ENCODE peak calls at places on chromosome 4, in seven cellular contexts. M is GM12892, V is H1, I is HepG2, D is K562, Z is GM12878, X is SK-N-SH. Y is an unnamed sample.

GRCh38 chr4:121272526-121272925 is 108.3 kb downstream of the QRFPR start:
- DNase-seq in M (no peak), V (no peak), I (no peak), D (peak; percentile 9), Z (no peak), X (no peak), Y (no peak)

GRCh38 chr4:13544556-13545393 is 467 bp upstream of the NKX3-2 start:
- DNase-seq in M (peak; percentile 44), V (peak; percentile 91), I (peak; percentile 66), D (peak; percentile 95), Z (no peak), X (peak; percentile 87), Y (no peak)

GRCh38 chr4:88007304-88008132 is at the start of gene PKD2:
- DNase-seq in M (peak; percentile 72), V (no peak), I (no peak), D (peak; percentile 83), Z (no peak), X (peak; percentile 96), Y (peak; percentile 84)

GRCh38 chr4:123616970-123617392 is 220.4 kb downstream of the SPRY1 start:
- DNase-seq in M (no peak), V (no peak), I (no peak), D (no peak), Z (no peak), X (peak; percentile 34), Y (no peak)

GRCh38 chr4:95415346-95415771 is 133.4 kb downstream of the UNC5C start:
- DNase-seq in M (no peak), V (no peak), I (no peak), D (no peak), Z (no peak), X (no peak), Y (no peak)

GRCh38 chr4:9859774-9860173 is 78.3 kb downstream of the DRD5 start:
- DNase-seq in M (no peak), V (no peak), I (no peak), D (no peak), Z (no peak), X (no peak), Y (no peak)

GRCh38 chr4:3388461-3389185 is 53.1 kb upstream of the HGFAC start:
- DNase-seq in M (no peak), V (no peak), I (no peak), D (no peak), Z (peak; percentile 77), X (peak; percentile 39), Y (no peak)

GRCh38 chr4:168881754-168882153 is 128.3 kb downstream of the CBR4 start:
- DNase-seq in M (no peak), V (no peak), I (no peak), D (no peak), Z (no peak), X (no peak), Y (no peak)

GRCh38 chr4:168710353-168710946 is 213.6 kb downstream of the PALLD start:
- DNase-seq in M (no peak), V (no peak), I (peak; percentile 18), D (no peak), Z (no peak), X (peak; percentile 22), Y (no peak)

GRCh38 chr4:124060261-124060918 is 652.1 kb downstream of the ANKRD50 start:
- DNase-seq in M (no peak), V (no peak), I (no peak), D (no peak), Z (peak; percentile 1), X (peak; percentile 11), Y (no peak)

GRCh38 chr4:123352240-123352945 is 44.2 kb upstream of the SPRY1 start:
- DNase-seq in M (no peak), V (no peak), I (no peak), D (no peak), Z (no peak), X (no peak), Y (no peak)

GRCh38 chr4:137531951-137532868 is at the start of gene PCDH18:
- DNase-seq in M (no peak), V (peak; percentile 54), I (no peak), D (no peak), Z (peak; percentile 15), X (peak; percentile 59), Y (no peak)

GRCh38 chr4:8402181-8402597 is 38.3 kb downstream of the ACOX3 start:
- DNase-seq in M (no peak), V (no peak), I (no peak), D (no peak), Z (no peak), X (no peak), Y (no peak)

GRCh38 chr4:138405439-138405838 is 163.3 kb upstream of the SLC7A11 start:
- DNase-seq in M (no peak), V (no peak), I (no peak), D (no peak), Z (peak; percentile 46), X (no peak), Y (no peak)

GRCh38 chr4:83846193-83846830 is 310.4 kb downstream of the GPAT3 start:
- DNase-seq in M (no peak), V (no peak), I (no peak), D (no peak), Z (no peak), X (no peak), Y (no peak)

GRCh38 chr4:56512166-56512565 is 6.6 kb downstream of the ARL9 start:
- DNase-seq in M (no peak), V (no peak), I (no peak), D (peak; percentile 35), Z (no peak), X (no peak), Y (no peak)

GRCh38 chr4:99606716-99607115 is 32.1 kb downstream of the MTTP start:
- DNase-seq in M (no peak), V (no peak), I (no peak), D (no peak), Z (no peak), X (no peak), Y (no peak)

GRCh38 chr4:6875431-6875831 is 34.2 kb upstream of the TBC1D14 start:
- DNase-seq in M (no peak), V (no peak), I (no peak), D (no peak), Z (no peak), X (no peak), Y (no peak)

GRCh38 chr4:153347117-153347516 is 2.6 kb downstream of the MND1 start:
- DNase-seq in M (no peak), V (no peak), I (no peak), D (no peak), Z (no peak), X (no peak), Y (no peak)

GRCh38 chr4:20020049-20020448 is 231.7 kb upstream of the SLIT2 start:
- DNase-seq in M (no peak), V (no peak), I (no peak), D (no peak), Z (no peak), X (no peak), Y (no peak)

GRCh38 chr4:15354358-15354757 is 73.5 kb upstream of the C1QTNF7 start:
- DNase-seq in M (no peak), V (no peak), I (no peak), D (no peak), Z (no peak), X (no peak), Y (no peak)

GRCh38 chr4:96407651-96408342 is 567.9 kb downstream of the PDHA2 start:
- DNase-seq in M (no peak), V (no peak), I (no peak), D (no peak), Z (no peak), X (no peak), Y (no peak)

GRCh38 chr4:141124224-141124623 is 9.0 kb downstream of the RNF150 start:
- DNase-seq in M (no peak), V (no peak), I (no peak), D (no peak), Z (no peak), X (no peak), Y (no peak)

GRCh38 chr4:2829933-2830451 is 13.7 kb upstream of the ADD1 start:
- DNase-seq in M (peak; percentile 13), V (no peak), I (no peak), D (no peak), Z (no peak), X (peak; percentile 19), Y (peak; percentile 2)

GRCh38 chr4:38710053-38710452 is 46.1 kb downstream of the KLF3 start:
- DNase-seq in M (no peak), V (no peak), I (no peak), D (no peak), Z (peak; percentile 15), X (no peak), Y (no peak)

GRCh38 chr4:152590179-152591031 is 54.5 kb upstream of the FBXW7 start:
- DNase-seq in M (no peak), V (no peak), I (no peak), D (no peak), Z (no peak), X (peak; percentile 56), Y (no peak)

GRCh38 chr4:184024637-184025036 is 119.5 kb downstream of the STOX2 start:
- DNase-seq in M (no peak), V (no peak), I (no peak), D (no peak), Z (no peak), X (no peak), Y (no peak)

GRCh38 chr4:184030764-184031163 is 125.7 kb downstream of the STOX2 start:
- DNase-seq in M (no peak), V (no peak), I (no peak), D (no peak), Z (no peak), X (no peak), Y (no peak)

DNA sequence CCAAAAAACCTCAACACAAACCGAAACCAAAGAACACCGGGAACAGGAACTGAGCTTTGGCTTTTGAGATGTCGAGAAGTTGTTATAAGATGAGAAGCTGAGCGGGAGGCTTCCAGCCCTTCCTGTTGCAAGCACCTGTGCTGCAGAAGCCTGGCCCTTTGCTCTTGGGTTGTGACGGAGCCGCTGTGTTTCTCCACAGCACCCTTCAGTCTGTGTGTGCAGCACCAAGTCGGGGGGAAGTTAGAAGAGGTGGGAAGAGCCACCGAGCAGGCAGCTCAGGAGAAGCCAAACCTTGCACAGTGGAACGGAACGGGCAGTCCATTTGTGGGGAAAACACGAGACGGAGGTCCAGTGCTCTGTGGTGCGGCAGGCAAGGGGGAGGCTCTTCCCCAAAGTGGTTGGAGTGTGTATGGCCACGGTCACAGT is 123.5 kb downstream of the STOX2 start:
- DNase-seq in M (no peak), V (no peak), I (no peak), D (no peak), Z (no peak), X (no peak), Y (no peak)
- TF ChIP-seq TAF1 in M (no peak), V (no peak), I (no peak), D (no peak), Z (no peak), X (no peak), Y (no peak)

GRCh38 chr4:89836031-89836777 is 757 bp downstream of the SNCA start:
- DNase-seq in M (no peak), V (no peak), I (no peak), D (peak; percentile 26), Z (no peak), X (peak; percentile 63), Y (no peak)
- TF ChIP-seq POLR2AphosphoS5 in M (no peak), V (no peak), I (no peak), D (no peak), Z (no peak), X (no peak), Y (no peak)

GRCh38 chr4:139506774-139507173 is 49.2 kb downstream of the SETD7 start:
- DNase-seq in M (no peak), V (no peak), I (no peak), D (no peak), Z (no peak), X (no peak), Y (no peak)
- TF ChIP-seq TAF1 in M (no peak), V (no peak), I (no peak), D (no peak), Z (no peak), X (no peak), Y (no peak)

GRCh38 chr4:28976369-28976768 is 1743.8 kb upstream of the PCDH7 start:
- DNase-seq in M (no peak), V (no peak), I (no peak), D (no peak), Z (no peak), X (no peak), Y (no peak)
- TF ChIP-seq POLR2AphosphoS5 in M (no peak), V (no peak), I (no peak), D (no peak), Z (no peak), X (no peak), Y (no peak)

Y was measured in GM12891.